ENCODE peak calls at places on chromosome 10, in ten cellular contexts. T is fibroblast of villous mesenchyme, E is progenitor cell of endocrine pancreas, J is AG09309, R is type B pancreatic cell, X is RWPE1, Y is tibial nerve, K is tibial artery, W is Caco-2, M is esophagus squamous epithelium. D is an unnamed sample.

GRCh38 chr10:17454181-17454800 is at the start of gene ST8SIA6:
- DNase-seq in T (peak; percentile 50), E (peak; percentile 33), J (no peak), R (peak; percentile 72), X (peak; percentile 55), Y (no peak), K (no peak), W (peak; percentile 43), M (no peak), D (no peak)

GRCh38 chr10:60444494-60445064 is 54.9 kb upstream of the ANK3 start:
- DNase-seq in T (peak; percentile 62), E (no peak), J (no peak), R (no peak), X (no peak), Y (no peak), K (no peak), W (no peak), M (no peak), D (no peak)

GRCh38 chr10:7354330-7355047 is 56.3 kb downstream of the SFMBT2 start:
- DNase-seq in T (peak; percentile 56), E (no peak), J (no peak), R (no peak), X (peak; percentile 89), Y (no peak), K (no peak), W (no peak), M (no peak), D (no peak)

GRCh38 chr10:58638406-58638805 is 125.7 kb downstream of the BICC1 start:
- DNase-seq in T (no peak), E (no peak), J (no peak), R (no peak), X (no peak), Y (no peak), K (no peak), W (no peak), M (no peak), D (no peak)

GRCh38 chr10:60349426-60349825 is 40.2 kb downstream of the ANK3 start:
- DNase-seq in T (no peak), E (no peak), J (no peak), R (no peak), X (no peak), Y (no peak), K (no peak), W (no peak), M (no peak), D (no peak)

GRCh38 chr10:114726820-114727271 is 68.8 kb upstream of the ABLIM1 start:
- DNase-seq in T (no peak), E (no peak), J (no peak), R (no peak), X (no peak), Y (no peak), K (no peak), W (no peak), M (no peak), D (no peak)

GRCh38 chr10:90051474-90051873 is 350.1 kb downstream of the KIF20B start:
- DNase-seq in T (no peak), E (no peak), J (no peak), R (no peak), X (peak; percentile 66), Y (no peak), K (no peak), W (no peak), M (no peak), D (no peak)

GRCh38 chr10:94315975-94316464 is 46.7 kb downstream of the NOC3L start:
- DNase-seq in T (peak; percentile 90), E (no peak), J (peak; percentile 47), R (no peak), X (no peak), Y (no peak), K (no peak), W (peak; percentile 51), M (no peak), D (no peak)

GRCh38 chr10:23437987-23438546 is 808 bp upstream of the OTUD1 start:
- DNase-seq in T (no peak), E (no peak), J (no peak), R (no peak), X (no peak), Y (no peak), K (no peak), W (no peak), M (no peak), D (no peak)

GRCh38 chr10:23435378-23435777 is 3.5 kb upstream of the OTUD1 start:
- DNase-seq in T (no peak), E (no peak), J (no peak), R (no peak), X (no peak), Y (no peak), K (no peak), W (no peak), M (no peak), D (no peak)

GRCh38 chr10:23439920-23440875 is 1.3 kb downstream of the OTUD1 start:
- DNase-seq in T (peak; percentile 40), E (peak; percentile 17), J (peak; percentile 3), R (peak; percentile 70), X (peak; percentile 42), Y (no peak), K (peak; percentile 36), W (peak; percentile 50), M (no peak), D (peak; percentile 66)

GRCh38 chr10:23439452-23439919 is 611 bp downstream of the OTUD1 start:
- DNase-seq in T (no peak), E (no peak), J (no peak), R (no peak), X (peak; percentile 34), Y (no peak), K (no peak), W (no peak), M (no peak), D (no peak)

DNA sequence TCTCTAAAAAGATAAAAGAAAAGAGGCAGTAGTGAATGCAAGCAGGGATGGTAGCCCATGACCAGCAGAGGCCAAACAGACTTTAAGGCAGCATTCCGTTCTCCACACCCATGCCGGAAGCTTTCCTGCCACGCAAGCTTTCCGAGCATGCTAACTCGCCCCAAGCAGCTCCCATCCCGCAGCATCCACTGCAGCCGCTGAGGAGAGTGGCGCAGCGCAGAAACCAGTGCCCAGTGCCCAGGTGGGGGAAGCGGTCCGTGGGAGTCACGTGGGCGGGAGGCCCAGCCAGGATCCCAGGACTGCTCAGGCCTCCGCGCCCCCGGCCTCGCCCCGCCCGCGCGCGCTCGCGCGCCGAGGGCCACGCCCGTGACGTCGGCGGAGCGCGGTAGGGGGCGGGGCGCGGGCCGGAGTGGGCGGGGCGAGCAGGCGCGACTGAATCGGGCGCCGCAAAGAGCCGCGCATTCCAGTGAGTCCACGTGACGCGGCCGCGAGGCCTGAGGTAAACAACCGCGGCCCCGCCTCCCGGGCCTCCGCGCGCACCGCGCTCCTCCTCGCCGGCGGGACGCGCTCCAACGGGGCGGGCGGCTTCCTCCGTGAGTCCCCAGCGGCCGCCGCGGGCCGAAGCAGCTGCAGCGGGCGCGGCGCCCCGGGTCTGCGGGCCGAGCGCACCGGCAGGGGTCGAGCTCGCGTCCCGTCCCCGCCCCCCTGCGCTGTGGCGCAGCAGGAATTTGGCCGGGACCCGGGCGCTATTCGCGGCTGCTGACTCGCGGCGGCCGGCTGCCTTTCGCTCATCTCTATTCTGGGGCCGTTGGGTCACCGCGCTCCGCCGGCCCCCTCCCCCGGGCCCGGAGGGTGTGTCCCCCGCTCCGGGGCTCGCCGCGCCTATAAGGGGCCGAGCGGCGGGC is at the start of gene OTUD1:
- DNase-seq in T (peak; percentile 94), E (peak; percentile 93), J (peak; percentile 66), R (peak; percentile 96), X (peak; percentile 85), Y (peak; percentile 96), K (peak; percentile 97), W (peak; percentile 93), M (peak; percentile 80), D (peak; percentile 96)
- TF ChIP-seq CTCF in T (no peak), E (peak; percentile 22), J (no peak), R (peak; percentile 40), X (no peak), Y (no peak), K (peak; percentile 11), W (no peak), M (peak; percentile 25), D (no peak)

DNA sequence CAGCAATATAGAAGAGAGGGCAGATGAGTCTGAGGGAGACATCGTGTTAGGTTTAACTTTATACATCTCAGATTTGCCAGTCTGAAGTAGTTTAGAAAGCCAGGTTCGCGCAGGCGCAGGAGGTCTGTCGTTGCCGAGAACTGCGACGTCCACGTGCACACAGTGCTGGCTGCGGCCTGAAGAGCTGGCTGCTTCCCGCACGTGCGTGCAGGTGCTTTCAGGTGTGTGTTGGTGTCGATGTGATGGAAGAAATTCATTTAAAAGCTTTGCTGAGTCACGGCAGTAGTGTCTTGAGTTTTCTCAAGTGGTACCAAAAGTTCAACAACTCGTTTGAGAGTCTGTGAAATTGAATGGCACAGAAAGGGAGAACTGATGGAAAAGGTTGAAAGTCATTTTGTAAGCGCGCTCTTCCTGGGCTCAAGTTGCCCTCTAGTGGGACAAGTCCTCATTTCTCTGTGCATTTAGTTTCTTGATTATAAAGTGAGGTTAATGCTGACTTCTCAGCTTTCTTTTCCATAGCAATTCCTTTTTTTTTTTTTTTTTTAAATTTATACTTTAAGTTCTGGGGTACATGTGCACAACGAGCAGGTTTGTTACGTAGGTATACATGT is 18.7 kb downstream of the WDR37 start:
- DNase-seq in T (peak; percentile 13), E (no peak), J (no peak), R (no peak), X (no peak), Y (no peak), K (no peak), W (no peak), M (no peak), D (no peak)
- TF ChIP-seq CTCF in T (peak; percentile 22), E (peak; percentile 39), J (no peak), R (peak; percentile 54), X (no peak), Y (no peak), K (no peak), W (peak; percentile 51), M (no peak), D (no peak)

GRCh38 chr10:80163741-80164341 is 31.3 kb downstream of the PLAC9 start:
- DNase-seq in T (peak; percentile 97), E (no peak), J (no peak), R (no peak), X (peak; percentile 55), Y (no peak), K (peak; percentile 70), W (no peak), M (no peak), D (no peak)

GRCh38 chr10:80166581-80167470 is 34.3 kb downstream of the PLAC9 start:
- DNase-seq in T (no peak), E (no peak), J (no peak), R (no peak), X (no peak), Y (no peak), K (no peak), W (no peak), M (no peak), D (no peak)

GRCh38 chr10:80164596-80164995 is 32.1 kb downstream of the PLAC9 start:
- DNase-seq in T (no peak), E (no peak), J (no peak), R (no peak), X (no peak), Y (no peak), K (no peak), W (no peak), M (no peak), D (no peak)

GRCh38 chr10:80167471-80167870 is 34.9 kb downstream of the PLAC9 start:
- DNase-seq in T (no peak), E (no peak), J (no peak), R (no peak), X (no peak), Y (no peak), K (no peak), W (no peak), M (no peak), D (no peak)

GRCh38 chr10:80165173-80165572 is 32.6 kb downstream of the PLAC9 start:
- DNase-seq in T (peak; percentile 58), E (no peak), J (no peak), R (no peak), X (peak; percentile 87), Y (no peak), K (no peak), W (no peak), M (no peak), D (no peak)
- TF ChIP-seq CTCF in T (peak; percentile 18), E (no peak), J (peak; percentile 21), R (no peak), X (no peak), Y (no peak), K (no peak), W (no peak), M (peak; percentile 14), D (no peak)

DNA sequence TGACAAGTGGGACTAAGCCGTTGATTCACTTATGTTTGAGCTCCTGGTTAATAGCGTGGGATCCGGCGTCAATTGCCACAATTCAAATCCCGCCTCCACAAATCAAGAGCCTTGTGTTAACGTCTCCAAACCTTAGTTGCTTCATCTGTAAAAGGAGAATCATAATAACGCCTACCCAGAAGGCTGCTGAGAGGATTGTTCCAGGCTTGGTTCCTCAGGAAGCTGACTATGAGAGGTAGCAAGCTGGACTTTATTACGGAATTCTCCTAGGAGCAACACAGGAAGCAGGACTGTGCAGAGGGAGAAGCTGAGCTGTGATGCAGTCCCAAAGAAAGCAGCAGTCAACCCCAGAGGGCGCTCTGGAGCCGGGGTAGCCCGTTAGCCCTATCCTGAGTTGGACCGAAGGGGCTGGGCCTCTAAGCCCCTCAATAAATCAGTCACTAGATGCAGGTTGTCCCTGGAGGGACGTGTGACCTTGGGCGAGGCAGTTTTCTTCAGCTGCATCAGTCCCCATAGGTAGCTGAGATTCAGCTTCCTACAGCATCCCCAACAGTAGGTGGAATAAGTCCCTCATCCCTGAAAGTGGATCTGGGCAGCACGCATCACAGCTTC is 6.9 kb upstream of the BAG3 start:
- DNase-seq in T (no peak), E (no peak), J (no peak), R (no peak), X (no peak), Y (no peak), K (no peak), W (no peak), M (no peak), D (no peak)
- TF ChIP-seq CTCF in T (peak; percentile 57), E (peak; percentile 24), J (peak; percentile 41), R (peak; percentile 41), X (no peak), Y (no peak), K (peak; percentile 25), W (no peak), M (no peak), D (no peak)

D was measured in suprapubic skin.